ENCODE peak calls at places on chromosomes 3 and 15, in six cellular contexts. One of them, this sample, is unnamed.

GRCh38 chr3:138862531-138862923 is 27.8 kb upstream of the PIK3CB start:
- DNase-seq in A549: no peak
- DNase-seq in activated naive CD8-positive, alpha-beta T cell treated with anti-CD3 and anti-CD28 coated beads, Interleukin-2, amount 50 U/mL, for 24 hours: no peak
- DNase-seq in NCI-H146: no peak
- DNase-seq in substantia nigra: no peak
- DNase-seq in body of pancreas: peak; percentile 90
- DNase-seq in this sample: peak; percentile 80

GRCh38 chr15:65646486-65646885 is 24.7 kb downstream of the SLC24A1 start:
- DNase-seq in activated naive CD8-positive, alpha-beta T cell treated with anti-CD3 and anti-CD28 coated beads, Interleukin-2, amount 50 U/mL, for 24 hours: no peak
- DNase-seq in NCI-H146: no peak
- DNase-seq in substantia nigra: no peak
- DNase-seq in body of pancreas: no peak
- DNase-seq in A549: no peak
- DNase-seq in this sample: no peak

GRCh38 chr3:111538687-111539086 is 3.3 kb upstream of the CD96 start:
- DNase-seq in NCI-H146: no peak
- DNase-seq in activated naive CD8-positive, alpha-beta T cell treated with anti-CD3 and anti-CD28 coated beads, Interleukin-2, amount 50 U/mL, for 24 hours: no peak
- DNase-seq in substantia nigra: no peak
- DNase-seq in body of pancreas: no peak
- DNase-seq in A549: no peak
- DNase-seq in this sample: no peak

GRCh38 chr15:42108189-42108588 is 13.8 kb upstream of the PLA2G4D start:
- DNase-seq in NCI-H146: no peak
- DNase-seq in activated naive CD8-positive, alpha-beta T cell treated with anti-CD3 and anti-CD28 coated beads, Interleukin-2, amount 50 U/mL, for 24 hours: no peak
- DNase-seq in A549: no peak
- DNase-seq in substantia nigra: no peak
- DNase-seq in body of pancreas: no peak
- DNase-seq in this sample: no peak

GRCh38 chr15:99668533-99669182 is 64.6 kb downstream of the LYSMD4 start:
- DNase-seq in NCI-H146: no peak
- DNase-seq in activated naive CD8-positive, alpha-beta T cell treated with anti-CD3 and anti-CD28 coated beads, Interleukin-2, amount 50 U/mL, for 24 hours: no peak
- DNase-seq in body of pancreas: no peak
- DNase-seq in substantia nigra: no peak
- DNase-seq in A549: no peak
- DNase-seq in this sample: no peak

GRCh38 chr3:10196389-10197052 is 31.8 kb downstream of the IRAK2 start:
- DNase-seq in A549: no peak
- DNase-seq in NCI-H146: no peak
- DNase-seq in activated naive CD8-positive, alpha-beta T cell treated with anti-CD3 and anti-CD28 coated beads, Interleukin-2, amount 50 U/mL, for 24 hours: no peak
- DNase-seq in body of pancreas: no peak
- DNase-seq in substantia nigra: no peak
- DNase-seq in this sample: no peak

GRCh38 chr15:74657846-74658245 is 38.0 kb downstream of the EDC3 start:
- DNase-seq in activated naive CD8-positive, alpha-beta T cell treated with anti-CD3 and anti-CD28 coated beads, Interleukin-2, amount 50 U/mL, for 24 hours: no peak
- DNase-seq in substantia nigra: no peak
- DNase-seq in NCI-H146: no peak
- DNase-seq in A549: no peak
- DNase-seq in body of pancreas: no peak
- DNase-seq in this sample: no peak

GRCh38 chr3:34106879-34107278 is 308.4 kb downstream of the PDCD6IP start:
- DNase-seq in body of pancreas: peak; percentile 6
- DNase-seq in activated naive CD8-positive, alpha-beta T cell treated with anti-CD3 and anti-CD28 coated beads, Interleukin-2, amount 50 U/mL, for 24 hours: peak; percentile 13
- DNase-seq in substantia nigra: no peak
- DNase-seq in NCI-H146: peak; percentile 81
- DNase-seq in A549: no peak
- DNase-seq in this sample: peak; percentile 90

GRCh38 chr3:170802164-170803151 is 67.5 kb downstream of the RPL22L1 start:
- DNase-seq in activated naive CD8-positive, alpha-beta T cell treated with anti-CD3 and anti-CD28 coated beads, Interleukin-2, amount 50 U/mL, for 24 hours: no peak
- DNase-seq in substantia nigra: no peak
- DNase-seq in A549: no peak
- DNase-seq in body of pancreas: peak; percentile 23
- DNase-seq in NCI-H146: no peak
- DNase-seq in this sample: peak; percentile 62

GRCh38 chr15:53759333-53759975 is at the start of gene WDR72:
- DNase-seq in activated naive CD8-positive, alpha-beta T cell treated with anti-CD3 and anti-CD28 coated beads, Interleukin-2, amount 50 U/mL, for 24 hours: peak; percentile 4
- DNase-seq in substantia nigra: no peak
- DNase-seq in A549: no peak
- DNase-seq in body of pancreas: peak; percentile 6
- DNase-seq in NCI-H146: peak; percentile 16
- DNase-seq in this sample: peak; percentile 88

GRCh38 chr3:141051641-141052569 is 758 bp downstream of the SPSB4 start:
- DNase-seq in A549: no peak
- DNase-seq in activated naive CD8-positive, alpha-beta T cell treated with anti-CD3 and anti-CD28 coated beads, Interleukin-2, amount 50 U/mL, for 24 hours: no peak
- DNase-seq in body of pancreas: peak; percentile 50
- DNase-seq in NCI-H146: peak; percentile 74
- DNase-seq in substantia nigra: no peak
- DNase-seq in this sample: peak; percentile 87

GRCh38 chr3:38644662-38645053 is 4.8 kb downstream of the SCN5A start:
- DNase-seq in NCI-H146: no peak
- DNase-seq in activated naive CD8-positive, alpha-beta T cell treated with anti-CD3 and anti-CD28 coated beads, Interleukin-2, amount 50 U/mL, for 24 hours: no peak
- DNase-seq in body of pancreas: no peak
- DNase-seq in A549: no peak
- DNase-seq in substantia nigra: no peak
- DNase-seq in this sample: peak; percentile 22

GRCh38 chr15:88719654-88720053 is 80.8 kb downstream of the ISG20 start:
- DNase-seq in activated naive CD8-positive, alpha-beta T cell treated with anti-CD3 and anti-CD28 coated beads, Interleukin-2, amount 50 U/mL, for 24 hours: no peak
- DNase-seq in substantia nigra: no peak
- DNase-seq in body of pancreas: no peak
- DNase-seq in A549: no peak
- DNase-seq in NCI-H146: no peak
- DNase-seq in this sample: peak; percentile 28

GRCh38 chr3:79461129-79461792 is 306.5 kb downstream of the ROBO1 start:
- DNase-seq in NCI-H146: no peak
- DNase-seq in activated naive CD8-positive, alpha-beta T cell treated with anti-CD3 and anti-CD28 coated beads, Interleukin-2, amount 50 U/mL, for 24 hours: no peak
- DNase-seq in A549: no peak
- DNase-seq in substantia nigra: no peak
- DNase-seq in body of pancreas: no peak
- DNase-seq in this sample: no peak

GRCh38 chr3:114608293-114608692 is 314.5 kb downstream of the TIGIT start:
- DNase-seq in substantia nigra: no peak
- DNase-seq in body of pancreas: no peak
- DNase-seq in A549: no peak
- DNase-seq in NCI-H146: no peak
- DNase-seq in activated naive CD8-positive, alpha-beta T cell treated with anti-CD3 and anti-CD28 coated beads, Interleukin-2, amount 50 U/mL, for 24 hours: no peak
- DNase-seq in this sample: no peak

GRCh38 chr15:57382222-57382621 is 5.9 kb downstream of the CGNL1 start:
- DNase-seq in activated naive CD8-positive, alpha-beta T cell treated with anti-CD3 and anti-CD28 coated beads, Interleukin-2, amount 50 U/mL, for 24 hours: no peak
- DNase-seq in substantia nigra: no peak
- DNase-seq in NCI-H146: no peak
- DNase-seq in A549: no peak
- DNase-seq in body of pancreas: peak; percentile 72
- DNase-seq in this sample: peak; percentile 44

GRCh38 chr3:33915796-33916589 is 117.6 kb downstream of the PDCD6IP start:
- DNase-seq in activated naive CD8-positive, alpha-beta T cell treated with anti-CD3 and anti-CD28 coated beads, Interleukin-2, amount 50 U/mL, for 24 hours: no peak
- DNase-seq in A549: peak; percentile 46
- DNase-seq in body of pancreas: peak; percentile 4
- DNase-seq in substantia nigra: no peak
- DNase-seq in NCI-H146: peak; percentile 44
- DNase-seq in this sample: peak; percentile 57

GRCh38 chr15:58040117-58040516 is 25.4 kb downstream of the ALDH1A2 start:
- DNase-seq in activated naive CD8-positive, alpha-beta T cell treated with anti-CD3 and anti-CD28 coated beads, Interleukin-2, amount 50 U/mL, for 24 hours: no peak
- DNase-seq in NCI-H146: no peak
- DNase-seq in body of pancreas: no peak
- DNase-seq in substantia nigra: no peak
- DNase-seq in A549: no peak
- DNase-seq in this sample: no peak

GRCh38 chr15:23420806-23421575 is 26.1 kb downstream of the GOLGA6L2 start:
- DNase-seq in activated naive CD8-positive, alpha-beta T cell treated with anti-CD3 and anti-CD28 coated beads, Interleukin-2, amount 50 U/mL, for 24 hours: no peak
- DNase-seq in substantia nigra: no peak
- DNase-seq in body of pancreas: no peak
- DNase-seq in NCI-H146: no peak
- DNase-seq in A549: no peak
- DNase-seq in this sample: no peak

GRCh38 chr15:59443341-59444081 is 5.5 kb downstream of the FAM81A start:
- DNase-seq in substantia nigra: no peak
- DNase-seq in A549: no peak
- DNase-seq in body of pancreas: no peak
- DNase-seq in NCI-H146: no peak
- DNase-seq in activated naive CD8-positive, alpha-beta T cell treated with anti-CD3 and anti-CD28 coated beads, Interleukin-2, amount 50 U/mL, for 24 hours: no peak
- DNase-seq in this sample: peak; percentile 47

GRCh38 chr3:112086018-112086854 is at the start of gene C3orf52:
- DNase-seq in A549: peak; percentile 94
- DNase-seq in activated naive CD8-positive, alpha-beta T cell treated with anti-CD3 and anti-CD28 coated beads, Interleukin-2, amount 50 U/mL, for 24 hours: peak; percentile 74
- DNase-seq in body of pancreas: peak; percentile 92
- DNase-seq in NCI-H146: peak; percentile 98
- DNase-seq in substantia nigra: no peak
- DNase-seq in this sample: peak; percentile 98

GRCh38 chr3:16085884-16086608 is 88.4 kb upstream of the GALNT15 start:
- DNase-seq in NCI-H146: no peak
- DNase-seq in substantia nigra: peak; percentile 36
- DNase-seq in body of pancreas: peak; percentile 12
- DNase-seq in A549: no peak
- DNase-seq in activated naive CD8-positive, alpha-beta T cell treated with anti-CD3 and anti-CD28 coated beads, Interleukin-2, amount 50 U/mL, for 24 hours: no peak
- DNase-seq in this sample: no peak